ENCODE peak calls at places on chromosomes 1 and 21, in five cellular contexts. P, T, O, S and Q are unnamed samples.

GRCh38 chr1:94024109-94024792 is 96.7 kb downstream of the ABCA4 start:
- DNase-seq in T (no peak), O (no peak), P (no peak), S (no peak), Q (no peak)

GRCh38 chr1:151958959-151959358 is 34.7 kb downstream of the S100A10 start:
- DNase-seq in S (no peak), P (no peak), T (no peak), O (no peak), Q (no peak)

GRCh38 chr1:91511386-91511785 is 10.7 kb downstream of the CDC7 start:
- DNase-seq in S (no peak), P (no peak), O (no peak), T (no peak), Q (no peak)

GRCh38 chr21:35375115-35375514 is 326.0 kb upstream of the RUNX1 start:
- DNase-seq in P (no peak), S (no peak), T (no peak), O (no peak), Q (peak)

GRCh38 chr1:53556657-53557227 is 97.5 kb downstream of the DMRTB1 start:
- DNase-seq in P (no peak), O (no peak), T (no peak), S (no peak), Q (no peak)

GRCh38 chr1:8590696-8591351 is 226.6 kb downstream of the RERE start:
- DNase-seq in O (no peak), S (no peak), T (no peak), P (no peak), Q (no peak)

GRCh38 chr1:36256558-36257374 is 32.5 kb downstream of the THRAP3 start:
- DNase-seq in S (no peak), P (no peak), O (no peak), T (no peak), Q (no peak)

GRCh38 chr1:58095183-58095582 is 451.3 kb downstream of the OMA1 start:
- DNase-seq in P (no peak), T (no peak), S (no peak), O (no peak), Q (no peak)

GRCh38 chr1:209490013-209490412 is 93.5 kb upstream of the CAMK1G start:
- DNase-seq in S (no peak), T (no peak), O (no peak), P (no peak), Q (no peak)

GRCh38 chr1:167060141-167061072 is 29.8 kb downstream of the GPA33 start:
- DNase-seq in O (peak), S (no peak), T (no peak), P (no peak), Q (no peak)

DNA sequence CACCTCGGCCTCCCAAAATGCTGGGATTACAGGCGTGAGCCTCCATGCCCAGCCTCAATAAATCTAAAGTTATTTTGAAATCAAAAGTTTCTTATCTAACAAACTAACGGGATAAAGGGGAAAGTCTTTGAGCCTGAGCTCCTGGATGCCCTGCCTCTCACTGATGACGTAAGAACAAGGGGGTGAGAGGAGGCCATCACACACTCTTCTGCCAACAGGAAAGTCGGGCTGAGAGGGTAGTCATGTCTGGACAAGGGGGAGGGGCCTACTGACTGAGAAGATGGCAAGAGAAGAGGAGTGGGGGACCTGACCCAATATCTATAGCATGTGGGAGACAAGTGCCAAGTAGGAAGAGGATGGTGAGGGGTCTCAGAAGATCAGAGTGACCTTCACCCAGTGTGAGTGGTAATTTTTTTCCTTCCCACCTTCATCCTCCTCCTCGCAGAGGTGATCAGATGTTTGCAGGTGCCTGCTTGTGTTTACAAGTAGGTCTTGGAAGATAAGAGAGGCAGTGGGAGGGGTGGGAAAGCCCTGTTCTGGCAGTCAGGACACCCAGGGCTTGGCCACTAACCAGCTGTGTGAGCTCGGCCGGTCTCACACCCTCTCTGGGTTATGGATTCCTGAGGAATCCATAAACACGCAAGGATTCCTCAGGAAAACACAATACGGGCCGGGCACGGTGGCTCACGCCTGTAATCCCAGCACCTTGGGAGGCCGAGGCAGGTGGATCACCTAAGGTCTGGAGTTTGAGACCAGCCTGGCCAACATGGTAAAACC is 9.6 kb downstream of the UQCRHL start:
- DNase-seq in S (no peak), T (no peak), O (no peak), P (no peak), Q (no peak)
- H3K27ac ChIP-seq in S (peak), T (peak), O (no peak), P (peak), Q (no peak)

GRCh38 chr1:37817481-37817880 is 9.5 kb upstream of the YRDC start:
- DNase-seq in T (no peak), O (no peak), S (no peak), P (no peak), Q (no peak)
- TF ChIP-seq CTCF in T (no peak), O (peak), S (no peak), P (no peak), Q (no peak)

DNA sequence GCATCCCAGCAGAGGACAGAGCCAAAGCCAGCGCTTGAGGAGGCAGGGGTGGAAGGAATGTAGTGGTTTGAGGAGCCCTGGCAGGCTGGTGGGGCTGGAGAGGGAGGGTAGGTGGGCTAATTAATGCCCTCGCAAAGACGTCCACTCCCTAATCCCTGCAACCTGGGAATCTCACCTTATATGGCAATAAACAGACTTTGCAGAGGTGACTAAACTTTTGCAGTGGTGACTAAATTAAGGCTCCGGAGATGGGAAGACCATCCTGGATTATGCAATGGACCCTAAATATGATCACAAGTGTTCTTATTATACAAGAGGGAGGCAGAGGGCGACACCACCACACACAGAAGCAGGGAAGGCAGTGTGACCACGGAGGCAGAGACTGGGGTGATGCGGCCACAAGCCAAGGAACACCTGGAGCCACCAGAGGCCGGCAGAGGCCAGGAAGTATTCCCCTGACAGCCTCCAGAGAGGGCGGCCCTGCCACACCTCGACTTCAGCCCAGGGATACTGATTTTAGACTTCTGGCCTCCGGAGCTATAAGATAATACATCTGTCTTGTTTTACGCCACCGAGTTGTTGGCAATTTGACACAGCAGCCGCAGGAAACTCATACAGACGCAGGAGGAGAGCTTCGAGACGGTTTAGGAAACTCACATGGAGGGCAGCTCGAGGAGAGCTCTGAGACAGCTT is 23.1 kb upstream of the NPPB start:
- DNase-seq in P (no peak), S (no peak), T (no peak), O (no peak), Q (no peak)
- H3K27ac ChIP-seq in P (no peak), S (no peak), T (peak), O (no peak), Q (no peak)

GRCh38 chr1:153265457-153265856 is 6.0 kb downstream of the LORICRIN start:
- DNase-seq in T (no peak), S (no peak), P (no peak), O (no peak), Q (no peak)
- TF ChIP-seq CTCF in T (no peak), S (no peak), P (no peak), O (no peak), Q (no peak)